ENCODE peak calls at places on chromosomes 6 and 20, in seven cellular contexts. D is foreskin fibroblast; B is right cardiac atrium; J is stimulated activated CD4-positive, alpha-beta T cell treated with anti-CD3 and anti-CD28 coated beads, Interleukin-4, amount 100 ng/mL, for 24 hours; P is COR-L47; L is stimulated activated CD8-positive, alpha-beta memory T cell treated with anti-CD3 and anti-CD28 coated beads, Interleukin-12 subunit alpha, Interleukin-12 subunit beta, amount 100 ng/mL, for 4 hours; X is tibial artery. H is an unnamed sample.

GRCh38 chr20:31859998-31860380 is 10.3 kb downstream of the DUSP15 start:
- DNase-seq in D (no peak), B (no peak), J (no peak), P (no peak), L (no peak), X (no peak), H (no peak)

GRCh38 chr20:2301164-2301622 is 5.4 kb downstream of the TGM3 start:
- DNase-seq in D (peak), B (peak), J (no peak), P (no peak), L (no peak), X (peak), H (no peak)

GRCh38 chr6:112275365-112275764 is 21.0 kb upstream of the LAMA4 start:
- DNase-seq in D (no peak), B (no peak), J (no peak), P (no peak), L (no peak), X (no peak), H (no peak)

GRCh38 chr6:78436335-78436734 is 431.0 kb upstream of the IRAK1BP1 start:
- DNase-seq in D (peak), B (no peak), J (no peak), P (peak), L (no peak), X (no peak), H (no peak)

GRCh38 chr6:149938571-149939462 is 3.0 kb upstream of the ULBP2 start:
- DNase-seq in D (peak), B (no peak), J (peak), P (no peak), L (peak), X (no peak), H (no peak)

GRCh38 chr6:37316071-37316470 is 37.7 kb upstream of the RNF8 start:
- DNase-seq in D (no peak), B (no peak), J (no peak), P (no peak), L (no peak), X (no peak), H (no peak)

GRCh38 chr6:3592371-3592941 is 135.6 kb upstream of the SLC22A23 start:
- DNase-seq in D (peak), B (no peak), J (no peak), P (no peak), L (no peak), X (no peak), H (no peak)

GRCh38 chr20:44644384-44645131 is 6.9 kb downstream of the ADA start:
- DNase-seq in D (no peak), B (no peak), J (peak), P (no peak), L (no peak), X (no peak), H (no peak)

GRCh38 chr6:12806811-12807210 is 90.2 kb downstream of the PHACTR1 start:
- DNase-seq in D (no peak), B (no peak), J (no peak), P (no peak), L (no peak), X (no peak), H (no peak)

H was measured in thoracic aorta.